ENCODE peak calls at places on chromosomes 6 and 20, in four cellular contexts. J is amniotic stem cell; C is stimulated activated CD8-positive, alpha-beta memory T cell treated with anti-CD3 and anti-CD28 coated beads, Interleukin-7, amount 100 ng/mL, for 4 hours; A is neural crest cell. G is an unnamed sample.

GRCh38 chr20:10637563-10637962 is 36.2 kb downstream of the JAG1 start:
- DNase-seq in A (no peak), J (no peak), C (no peak), G (no peak)

GRCh38 chr6:162849269-162849668 is 121.5 kb downstream of the PACRG start:
- DNase-seq in J (no peak), C (no peak), A (no peak), G (no peak)

GRCh38 chr20:39717976-39718375 is 755.8 kb downstream of the DHX35 start:
- DNase-seq in J (no peak), A (no peak), C (no peak), G (no peak)

GRCh38 chr6:106124437-106125423 is 38.6 kb downstream of the PRDM1 start:
- DNase-seq in J (no peak), A (no peak), C (no peak), G (no peak)

GRCh38 chr6:163427498-163428254 is 13.2 kb downstream of the QKI start:
- DNase-seq in A (no peak), C (no peak), J (no peak), G (no peak)

GRCh38 chr20:62617711-62618483 is 24.4 kb upstream of the SLCO4A1 start:
- DNase-seq in A (no peak), J (no peak), C (peak; percentile 71), G (no peak)

GRCh38 chr6:4599924-4600323 is 176.3 kb upstream of the CDYL start:
- DNase-seq in C (no peak), A (no peak), J (no peak), G (no peak)

GRCh38 chr20:36779656-36780025 is 6.1 kb upstream of the DSN1 start:
- DNase-seq in J (no peak), C (no peak), A (no peak), G (no peak)

GRCh38 chr6:35850209-35850608 is 45.1 kb downstream of the LHFPL5 start:
- DNase-seq in A (no peak), J (no peak), C (no peak), G (no peak)

GRCh38 chr20:6081236-6081635 is 27.4 kb upstream of the LRRN4 start:
- DNase-seq in C (no peak), A (no peak), J (no peak), G (no peak)

GRCh38 chr20:3166338-3166912 is 6.8 kb upstream of the FASTKD5 start:
- DNase-seq in J (no peak), C (no peak), A (no peak), G (no peak)

GRCh38 chr6:142635130-142635529 is 309.8 kb downstream of the HIVEP2 start:
- DNase-seq in C (no peak), J (no peak), A (no peak), G (no peak)

GRCh38 chr6:96520039-96520850 is 1.4 kb upstream of the UFL1 start:
- DNase-seq in C (no peak), J (no peak), A (no peak), G (no peak)

GRCh38 chr6:5838656-5839396 is 167.9 kb downstream of the NRN1 start:
- DNase-seq in J (no peak), C (no peak), A (no peak), G (peak; percentile 3)

G was measured in NCI-H510A.